ENCODE peak calls at places on chromosomes 6 and 20, in seven cellular contexts. P is activated CD8-positive, alpha-beta memory T cell treated with anti-CD3 and anti-CD28 coated beads for 48 hours; J is NCI-H526; X is EL; I is fibroblast of mammary gland; Z is activated CD4-positive, alpha-beta T cell treated with anti-CD3 and anti-CD28 coated beads, Interleukin-2, amount 50 U/mL, for 4 hours; W is Calu3. N is an unnamed sample.

GRCh38 chr6:108730556-108731228 is 117.5 kb upstream of the ARMC2 start:
- DNase-seq in P (no peak), W (no peak), J (no peak), Z (no peak), I (no peak), X (no peak), N (no peak)

GRCh38 chr6:28207244-28208179 is 17.6 kb upstream of the ZSCAN9 start:
- DNase-seq in I (peak), Z (no peak), W (no peak), J (peak), X (peak), P (no peak), N (no peak)

GRCh38 chr20:16621435-16622141 is 48.3 kb upstream of the KIF16B start:
- DNase-seq in W (no peak), P (no peak), Z (no peak), J (no peak), I (peak), X (no peak), N (no peak)

GRCh38 chr6:100346828-100347227 is 117.9 kb downstream of the SIM1 start:
- DNase-seq in J (no peak), X (peak), Z (no peak), I (peak), W (no peak), P (no peak), N (no peak)

GRCh38 chr6:3380344-3381232 is 76.3 kb downstream of the SLC22A23 start:
- DNase-seq in P (no peak), W (peak), Z (no peak), X (no peak), J (no peak), I (no peak), N (peak)

GRCh38 chr20:3823881-3824280 is 3.5 kb downstream of the AP5S1 start:
- DNase-seq in W (no peak), P (no peak), X (no peak), I (no peak), Z (no peak), J (no peak), N (no peak)

GRCh38 chr6:193773-194310 is 98.4 kb upstream of the DUSP22 start:
- DNase-seq in X (no peak), Z (peak), J (no peak), W (no peak), P (no peak), I (no peak), N (no peak)

GRCh38 chr6:114063956-114064355 is 93.0 kb upstream of the HDAC2 start:
- DNase-seq in W (no peak), J (no peak), I (no peak), Z (no peak), P (no peak), X (peak), N (no peak)

GRCh38 chr20:62222972-62223371 is 2.9 kb upstream of the HRH3 start:
- DNase-seq in Z (no peak), I (no peak), W (no peak), J (no peak), P (no peak), X (no peak), N (no peak)

GRCh38 chr20:63935447-63935846 is 20.8 kb downstream of the UCKL1 start:
- DNase-seq in Z (no peak), W (no peak), I (no peak), J (no peak), X (no peak), P (no peak), N (no peak)

GRCh38 chr20:46357030-46357514 is 48.8 kb upstream of the CDH22 start:
- DNase-seq in X (no peak), Z (no peak), I (no peak), P (no peak), W (no peak), J (no peak), N (peak)

GRCh38 chr20:34701405-34702085 is 2.6 kb upstream of the TP53INP2 start:
- DNase-seq in P (no peak), I (no peak), Z (no peak), X (no peak), W (no peak), J (no peak), N (no peak)

GRCh38 chr20:46438156-46438750 is 31.8 kb upstream of the ELMO2 start:
- DNase-seq in W (peak), J (peak), I (peak), X (peak), P (no peak), Z (no peak), N (no peak)

GRCh38 chr6:14144678-14145113 is 27.1 kb downstream of the CD83 start:
- DNase-seq in P (peak), X (peak), I (peak), Z (peak), W (peak), J (peak), N (peak)

GRCh38 chr20:17910828-17911294 is 57.7 kb downstream of the SNX5 start:
- DNase-seq in X (peak), J (no peak), Z (no peak), P (no peak), I (peak), W (no peak), N (no peak)

GRCh38 chr6:87759491-87760010 is 57.5 kb upstream of the AKIRIN2 start:
- DNase-seq in Z (no peak), J (no peak), W (no peak), P (no peak), I (no peak), X (no peak), N (no peak)

GRCh38 chr6:29559524-29560287 is at the start of gene UBD:
- DNase-seq in W (peak), I (no peak), J (no peak), Z (no peak), P (no peak), X (no peak), N (no peak)

N was measured in stomach.